ENCODE peak calls at places on chromosome 9, in six cellular contexts. F is AG10803, A is HFF-Myc, L is gastrocnemius medialis, R is cardiac muscle cell, U is upper lobe of left lung. N is an unnamed sample.

GRCh38 chr9:2411459-2412215 is 209.9 kb upstream of the VLDLR start:
- DNase-seq in F (peak), A (no peak), L (no peak), R (peak), U (no peak), N (no peak)

GRCh38 chr9:125296843-125297372 is 35.3 kb downstream of the GAPVD1 start:
- DNase-seq in F (no peak), A (no peak), L (no peak), R (no peak), U (no peak), N (no peak)

GRCh38 chr9:21968331-21969010 is 25.7 kb downstream of the CDKN2A start:
- DNase-seq in F (peak), A (no peak), L (no peak), R (peak), U (peak), N (peak)

GRCh38 chr9:128124451-128124850 is 3.1 kb downstream of the PTGES2 start:
- DNase-seq in F (no peak), A (no peak), L (no peak), R (no peak), U (no peak), N (no peak)

GRCh38 chr9:84239341-84239740 is 101.2 kb downstream of the SLC28A3 start:
- DNase-seq in F (peak), A (no peak), L (no peak), R (peak), U (no peak), N (no peak)

GRCh38 chr9:34744295-34745221 is 34.6 kb upstream of the CCL21 start:
- DNase-seq in F (peak), A (peak), L (peak), R (peak), U (no peak), N (no peak)

GRCh38 chr9:127611796-127612790 is at the start of gene STXBP1:
- DNase-seq in F (peak), A (no peak), L (peak), R (peak), U (peak), N (peak)

GRCh38 chr9:136799079-136799853 is 3.1 kb downstream of the CCDC183 start:
- DNase-seq in F (no peak), A (no peak), L (no peak), R (peak), U (peak), N (no peak)

GRCh38 chr9:97895695-97896332 is 26.5 kb downstream of the TRMO start:
- DNase-seq in F (no peak), A (no peak), L (no peak), R (peak), U (no peak), N (peak)

GRCh38 chr9:98971168-98971914 is 27.6 kb downstream of the COL15A1 start:
- DNase-seq in F (peak), A (peak), L (no peak), R (peak), U (no peak), N (no peak)

GRCh38 chr9:26786571-26786970 is 106.0 kb downstream of the CAAP1 start:
- DNase-seq in F (no peak), A (no peak), L (no peak), R (no peak), U (no peak), N (no peak)

GRCh38 chr9:110546411-110546871 is 33.1 kb downstream of the SVEP1 start:
- DNase-seq in F (peak), A (no peak), L (no peak), R (no peak), U (no peak), N (no peak)

GRCh38 chr9:129572052-129572425 is 48.9 kb downstream of the C9orf50 start:
- DNase-seq in F (no peak), A (no peak), L (no peak), R (no peak), U (no peak), N (no peak)

GRCh38 chr9:98706651-98707103 is 2.1 kb downstream of the GABBR2 start:
- DNase-seq in F (peak), A (no peak), L (no peak), R (peak), U (peak), N (no peak)

GRCh38 chr9:87497604-87498045 is at the start of gene DAPK1:
- DNase-seq in F (no peak), A (no peak), L (peak), R (peak), U (peak), N (peak)

GRCh38 chr9:115118471-115119156 is 657 bp upstream of the TNC start:
- DNase-seq in F (peak), A (peak), L (no peak), R (peak), U (peak), N (peak)

GRCh38 chr9:26152350-26152749 is 474.1 kb upstream of the TUSC1 start:
- DNase-seq in F (no peak), A (no peak), L (no peak), R (no peak), U (no peak), N (no peak)

GRCh38 chr9:118975736-118976135 is 393.5 kb downstream of the BRINP1 start:
- DNase-seq in F (peak), A (no peak), L (no peak), R (no peak), U (no peak), N (no peak)

GRCh38 chr9:90457386-90458080 is 185.1 kb downstream of the DIRAS2 start:
- DNase-seq in F (no peak), A (no peak), L (no peak), R (no peak), U (no peak), N (no peak)

GRCh38 chr9:90459321-90459720 is 183.3 kb downstream of the DIRAS2 start:
- DNase-seq in F (no peak), A (no peak), L (no peak), R (no peak), U (no peak), N (no peak)

GRCh38 chr9:90460220-90460619 is 182.4 kb downstream of the DIRAS2 start:
- DNase-seq in F (no peak), A (no peak), L (no peak), R (no peak), U (no peak), N (no peak)

GRCh38 chr9:90455316-90455715 is 187.3 kb downstream of the DIRAS2 start:
- DNase-seq in F (no peak), A (no peak), L (no peak), R (no peak), U (no peak), N (no peak)

GRCh38 chr9:90458485-90458884 is 184.1 kb downstream of the DIRAS2 start:
- DNase-seq in F (no peak), A (no peak), L (no peak), R (no peak), U (no peak), N (peak)
- TF ChIP-seq CTCF in F (no peak), A (no peak), L (no peak), R (no peak), U (no peak), N (peak)

GRCh38 chr9:73714294-73714693 is 562.6 kb downstream of the ANXA1 start:
- DNase-seq in F (no peak), A (no peak), L (no peak), R (no peak), U (no peak), N (no peak)
- TF ChIP-seq CTCF in F (no peak), A (no peak), L (no peak), R (no peak), U (no peak), N (no peak)

GRCh38 chr9:72292184-72292787 is 72.7 kb downstream of the ZFAND5 start:
- DNase-seq in F (peak), A (no peak), L (no peak), R (peak), U (no peak), N (no peak)
- TF ChIP-seq CTCF in F (peak), A (peak), L (peak), R (peak), U (peak), N (peak)

GRCh38 chr9:104856413-104856941 is 71.5 kb downstream of the ABCA1 start:
- DNase-seq in F (no peak), A (no peak), L (no peak), R (peak), U (no peak), N (no peak)
- TF ChIP-seq CTCF in F (no peak), A (no peak), L (no peak), R (no peak), U (no peak), N (no peak)

GRCh38 chr9:96554801-96555566 is 64.7 kb downstream of the CDC14B start:
- DNase-seq in F (peak), A (no peak), L (no peak), R (peak), U (no peak), N (no peak)
- TF ChIP-seq CTCF in F (no peak), A (no peak), L (no peak), R (no peak), U (no peak), N (no peak)

GRCh38 chr9:6687180-6687579 is 41.7 kb upstream of the GLDC start:
- DNase-seq in F (no peak), A (no peak), L (no peak), R (no peak), U (no peak), N (no peak)

GRCh38 chr9:6681957-6682501 is 36.5 kb upstream of the GLDC start:
- DNase-seq in F (peak), A (no peak), L (no peak), R (no peak), U (no peak), N (no peak)

GRCh38 chr9:6681147-6681956 is 35.8 kb upstream of the GLDC start:
- DNase-seq in F (peak), A (peak), L (peak), R (peak), U (peak), N (peak)

GRCh38 chr9:6689893-6690634 is 44.5 kb upstream of the GLDC start:
- DNase-seq in F (no peak), A (no peak), L (no peak), R (no peak), U (no peak), N (no peak)

DNA sequence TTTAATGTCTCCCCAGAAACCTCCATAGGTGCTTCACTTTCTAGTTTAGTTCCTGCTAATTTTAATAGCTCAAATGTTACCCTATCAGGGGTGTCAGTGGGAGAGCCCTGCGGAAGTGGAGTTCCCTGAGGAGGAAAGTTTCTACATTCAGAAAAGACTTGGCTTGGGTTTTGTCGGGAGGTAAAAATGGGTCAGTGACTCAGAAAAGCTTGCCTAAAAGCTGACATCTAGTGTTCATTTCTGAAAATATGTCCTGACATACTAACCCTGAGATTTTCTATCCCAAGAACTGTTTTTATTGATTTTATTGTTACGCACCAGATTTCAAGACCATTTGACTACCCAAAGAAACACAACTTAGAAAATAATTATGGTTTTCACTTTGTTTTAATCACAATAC is 40.9 kb upstream of the GLDC start:
- DNase-seq in F (peak), A (no peak), L (no peak), R (peak), U (no peak), N (no peak)
- TF ChIP-seq CTCF in F (peak), A (peak), L (no peak), R (peak), U (no peak), N (no peak)

DNA sequence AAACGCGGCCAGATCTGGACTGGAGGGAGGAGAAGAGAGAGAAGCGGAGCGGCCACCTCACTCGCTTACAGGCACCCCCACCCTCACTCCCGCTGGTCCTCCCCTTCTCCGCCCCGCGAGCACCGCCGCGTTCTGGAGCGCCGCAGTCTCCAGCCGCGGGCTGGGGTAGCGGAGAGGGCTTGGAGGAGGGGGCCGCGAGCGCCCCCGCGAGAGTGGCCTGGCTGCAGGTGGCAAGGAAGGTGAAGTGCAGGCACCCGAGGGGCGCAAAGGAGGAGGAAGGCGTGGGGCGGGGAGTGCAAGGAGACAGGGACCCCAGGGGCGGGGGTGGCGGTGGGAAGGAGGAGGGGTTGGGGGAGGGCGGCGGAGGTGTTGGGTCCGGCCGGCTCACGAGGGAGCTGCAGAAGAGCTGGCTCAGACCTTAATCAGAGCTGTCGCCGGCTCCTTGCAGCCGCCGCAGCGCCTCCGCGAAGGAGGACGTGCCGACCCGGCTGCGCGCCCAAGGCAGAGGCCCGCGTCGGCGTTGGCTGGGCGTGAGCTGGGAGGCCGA is at the start of gene DMRT3:
- DNase-seq in F (no peak), A (no peak), L (no peak), R (no peak), U (peak), N (peak)
- TF ChIP-seq CTCF in F (no peak), A (no peak), L (no peak), R (no peak), U (no peak), N (no peak)

DNA sequence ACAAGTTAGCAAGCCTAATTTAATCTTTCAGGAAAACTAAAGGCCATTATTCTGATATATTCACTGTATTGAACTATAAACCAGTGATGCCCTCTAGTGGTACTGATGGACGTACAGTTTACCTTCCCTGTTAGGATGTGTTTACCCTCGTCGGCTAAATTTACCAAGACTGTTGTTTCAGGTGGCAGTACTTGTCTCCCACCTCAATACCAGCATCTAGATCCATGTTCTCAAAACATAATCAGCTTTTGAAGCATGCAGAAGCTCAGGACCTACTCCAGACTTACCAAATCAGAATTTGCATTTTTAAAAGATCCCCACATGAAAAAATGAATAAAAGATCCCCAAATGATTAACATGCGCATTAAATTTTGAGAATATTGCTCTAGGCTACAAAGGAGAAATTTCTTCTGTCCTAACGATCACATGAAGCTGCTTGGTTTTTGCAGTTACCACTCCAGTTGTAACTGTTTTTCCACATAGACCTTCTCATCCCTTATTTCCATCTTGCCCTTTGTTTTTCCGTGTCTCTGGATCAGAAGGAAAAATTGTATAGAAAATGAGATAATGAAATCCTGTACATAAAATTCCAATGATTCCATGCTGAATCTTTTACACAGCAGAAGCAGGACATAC is 3.2 kb upstream of the BAAT start:
- DNase-seq in F (peak), A (no peak), L (no peak), R (peak), U (no peak), N (no peak)
- TF ChIP-seq CTCF in F (peak), A (peak), L (peak), R (peak), U (peak), N (peak)

GRCh38 chr9:16401720-16402119 is 468.8 kb downstream of the BNC2 start:
- DNase-seq in F (no peak), A (no peak), L (no peak), R (no peak), U (no peak), N (no peak)

GRCh38 chr9:16396389-16396788 is 474.1 kb downstream of the BNC2 start:
- DNase-seq in F (peak), A (no peak), L (no peak), R (peak), U (no peak), N (no peak)

GRCh38 chr9:16398676-16399075 is 471.8 kb downstream of the BNC2 start:
- DNase-seq in F (no peak), A (no peak), L (no peak), R (no peak), U (no peak), N (no peak)
- TF ChIP-seq CTCF in F (no peak), A (no peak), L (no peak), R (no peak), U (no peak), N (no peak)

DNA sequence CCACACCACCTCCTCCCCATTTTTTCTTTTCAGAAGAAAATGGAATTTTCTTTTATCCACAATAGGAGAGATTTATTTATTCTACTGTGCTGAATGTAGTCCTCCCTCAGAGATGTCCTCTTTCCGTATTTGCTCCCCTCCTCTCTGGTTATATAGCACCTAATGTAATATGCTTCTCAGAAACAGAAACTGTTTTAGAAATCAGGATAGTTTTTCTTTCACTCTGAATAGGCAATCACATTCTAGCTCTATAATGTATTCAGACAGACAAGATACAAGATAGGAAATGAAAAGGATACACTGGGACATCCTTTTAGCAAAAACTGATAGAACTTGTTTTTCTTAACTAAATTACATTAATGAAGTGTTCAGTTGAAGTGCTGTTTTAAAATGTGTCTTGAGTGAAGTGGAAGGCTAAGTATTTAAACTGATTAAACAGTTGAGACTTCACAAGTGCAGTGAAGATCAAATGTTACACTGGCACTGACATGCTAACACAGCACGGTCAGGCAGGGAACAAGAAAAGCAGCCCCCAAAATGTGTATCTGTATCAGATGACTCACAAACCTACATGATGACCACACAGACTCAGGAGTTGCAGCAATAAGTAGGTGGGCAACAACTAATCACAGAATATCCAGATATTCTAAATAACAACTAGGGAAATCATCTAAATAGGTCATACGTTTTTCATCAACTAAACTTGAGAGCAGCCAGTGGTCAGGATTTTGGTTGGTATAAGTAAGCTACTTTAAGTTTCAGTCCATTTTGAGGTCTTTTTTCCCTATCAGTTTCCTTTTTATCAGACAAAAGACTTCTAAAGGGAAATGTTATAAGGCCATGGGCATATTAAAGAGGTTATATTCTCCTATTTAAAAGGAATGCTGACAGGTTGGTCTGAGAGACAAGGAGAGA is 260.4 kb downstream of the MLLT3 start:
- DNase-seq in F (no peak), A (no peak), L (no peak), R (no peak), U (no peak), N (no peak)
- TF ChIP-seq CTCF in F (no peak), A (no peak), L (no peak), R (no peak), U (no peak), N (no peak)

N was measured in endothelial cell.